ENCODE peak calls at places on chromosomes 16 and 17, in ten cellular contexts. J, A, N, B, X, R, S, W, Q and L are unnamed samples.

GRCh38 chr17:8965394-8966168 is at the start of gene PIK3R5:
- DNase-seq in J (no peak), A (peak; percentile 67), X (peak; percentile 39), S (peak; percentile 60), B (no peak), N (peak; percentile 67), W (peak; percentile 99), Q (peak; percentile 87), R (no peak), L (peak; percentile 4)

GRCh38 chr17:851986-852385 is 69.8 kb downstream of the MRM3 start:
- DNase-seq in X (no peak), J (no peak), W (no peak), R (no peak), N (no peak), S (no peak), A (no peak), Q (no peak), B (no peak), L (no peak)

GRCh38 chr17:82859431-82860403 is 19.9 kb upstream of the ZNF750 start:
- DNase-seq in X (no peak), Q (peak; percentile 73), W (peak; percentile 68), S (no peak), N (no peak), B (peak; percentile 47), A (no peak), R (peak; percentile 58), J (no peak), L (peak; percentile 68)

GRCh38 chr16:28950648-28951409 is at the start of gene NFATC2IP:
- DNase-seq in S (peak; percentile 98), J (peak; percentile 99), Q (peak; percentile 100), B (peak; percentile 100), N (peak; percentile 98), X (peak; percentile 100), R (peak; percentile 100), A (peak; percentile 99), W (peak; percentile 98), L (peak; percentile 100)

GRCh38 chr17:49497147-49498036 is 2.3 kb downstream of the NGFR start:
- DNase-seq in N (peak; percentile 35), A (peak; percentile 64), R (no peak), B (peak; percentile 56), X (peak; percentile 39), Q (peak; percentile 76), W (peak; percentile 92), S (peak; percentile 84), J (no peak), L (peak; percentile 53)

GRCh38 chr17:40453881-40454630 is 10.8 kb downstream of the IGFBP4 start:
- DNase-seq in R (no peak), Q (no peak), A (no peak), W (peak; percentile 31), B (peak; percentile 77), X (no peak), S (no peak), N (no peak), J (no peak), L (peak; percentile 45)

GRCh38 chr17:2067559-2067958 is 12.7 kb downstream of the HIC1 start:
- DNase-seq in A (no peak), X (no peak), S (no peak), J (no peak), N (no peak), W (no peak), Q (no peak), R (no peak), B (peak; percentile 68), L (no peak)

GRCh38 chr16:66508261-66508913 is 41.5 kb downstream of the TK2 start:
- DNase-seq in J (no peak), Q (no peak), X (peak; percentile 94), N (no peak), B (peak; percentile 45), S (no peak), A (no peak), R (no peak), W (no peak), L (peak; percentile 98)

GRCh38 chr16:1825864-1826690 is 548 bp downstream of the HAGH start:
- DNase-seq in Q (peak; percentile 71), N (peak; percentile 61), J (no peak), A (no peak), X (peak; percentile 65), S (peak; percentile 75), B (peak; percentile 82), R (no peak), W (no peak), L (peak; percentile 79)

GRCh38 chr16:31402687-31403086 is 9.6 kb downstream of the ITGAD start:
- DNase-seq in S (no peak), R (no peak), J (peak; percentile 18), A (no peak), Q (no peak), W (no peak), N (no peak), B (peak; percentile 58), X (peak; percentile 32), L (no peak)

GRCh38 chr17:77126519-77126918 is 14.2 kb upstream of the SEC14L1 start:
- DNase-seq in Q (no peak), S (no peak), B (no peak), A (no peak), J (no peak), X (peak; percentile 91), W (no peak), R (no peak), N (no peak), L (peak; percentile 37)

GRCh38 chr17:64006361-64007088 is 8.4 kb downstream of the PRR29 start:
- DNase-seq in N (peak; percentile 62), A (no peak), X (no peak), J (no peak), B (no peak), Q (no peak), S (peak; percentile 80), W (no peak), R (no peak), L (no peak)

GRCh38 chr16:1706386-1707192 is 594 bp downstream of the MAPK8IP3 start:
- DNase-seq in S (peak; percentile 74), A (peak; percentile 77), N (peak; percentile 22), R (peak; percentile 21), Q (peak; percentile 27), W (peak; percentile 88), B (peak; percentile 73), X (no peak), J (no peak), L (peak; percentile 25)

GRCh38 chr17:13429201-13429600 is 172.5 kb downstream of the HS3ST3A1 start:
- DNase-seq in Q (peak; percentile 12), A (no peak), X (peak; percentile 14), J (peak; percentile 86), B (peak; percentile 96), N (no peak), S (peak; percentile 63), R (peak; percentile 81), W (no peak), L (no peak)

GRCh38 chr16:80656161-80656560 is 115.4 kb downstream of the DYNLRB2 start:
- DNase-seq in J (no peak), A (no peak), R (no peak), Q (no peak), X (no peak), N (no peak), S (no peak), W (peak; percentile 33), B (no peak), L (no peak)

GRCh38 chr16:57736419-57737281 is 1.1 kb downstream of the KATNB1 start:
- DNase-seq in X (peak; percentile 59), N (peak; percentile 51), J (peak; percentile 80), S (peak; percentile 62), A (peak; percentile 68), R (peak; percentile 75), W (peak; percentile 82), B (peak; percentile 93), Q (peak; percentile 87), L (peak; percentile 77)

GRCh38 chr17:44502598-44503079 is 567 bp downstream of the GPATCH8 start:
- DNase-seq in R (no peak), X (peak; percentile 47), A (peak; percentile 55), B (peak; percentile 48), N (no peak), Q (peak; percentile 45), W (no peak), S (no peak), J (no peak), L (peak; percentile 57)

GRCh38 chr16:49625311-49626035 is 230.4 kb downstream of the ZNF423 start:
- DNase-seq in J (no peak), Q (no peak), X (no peak), N (no peak), W (no peak), S (no peak), R (no peak), B (no peak), A (no peak), L (no peak)

GRCh38 chr16:30786936-30787612 is at the start of gene ZNF629:
- DNase-seq in J (no peak), R (peak; percentile 45), X (peak; percentile 49), B (peak; percentile 78), W (peak; percentile 97), A (peak; percentile 81), S (peak; percentile 97), Q (peak; percentile 84), N (peak; percentile 59), L (peak; percentile 55)

GRCh38 chr16:54070944-54071343 is 215.6 kb downstream of the IRX3 start:
- DNase-seq in R (no peak), A (no peak), B (no peak), S (no peak), X (no peak), Q (no peak), W (no peak), J (no peak), N (no peak), L (no peak)

GRCh38 chr17:43442711-43443110 is 41.1 kb upstream of the DHX8 start:
- DNase-seq in Q (no peak), B (peak; percentile 86), A (no peak), W (no peak), R (peak; percentile 25), X (peak; percentile 58), J (no peak), S (no peak), N (no peak), L (peak; percentile 69)

GRCh38 chr17:60141111-60142018 is 8.4 kb upstream of the CA4 start:
- DNase-seq in R (peak; percentile 24), W (peak; percentile 68), A (no peak), X (no peak), B (peak; percentile 30), Q (no peak), J (no peak), S (peak; percentile 34), N (no peak), L (peak; percentile 46)